ENCODE peak calls at places on chromosomes 11 and 22, in five cellular contexts. T, A, W, D and K are unnamed samples.

GRCh38 chr22:30837531-30837930 is 131.0 kb downstream of the MORC2 start:
- ATAC-seq in T (no peak), A (no peak), W (no peak), D (no peak), K (no peak)

GRCh38 chr22:42695294-42695693 is 25.4 kb downstream of the A4GALT start:
- ATAC-seq in T (no peak), A (no peak), W (no peak), D (no peak), K (no peak)

GRCh38 chr22:36331912-36332622 is 55.7 kb downstream of the MYH9 start:
- ATAC-seq in T (peak; percentile 17), A (peak; percentile 41), W (peak; percentile 35), D (no peak), K (peak; percentile 35)

GRCh38 chr11:84236436-84236835 is 950.3 kb upstream of the CCDC90B start:
- ATAC-seq in T (no peak), A (no peak), W (no peak), D (no peak), K (no peak)

GRCh38 chr22:22345781-22346180 is 101.2 kb downstream of the VPREB1 start:
- ATAC-seq in T (no peak), A (no peak), W (no peak), D (no peak), K (no peak)

GRCh38 chr11:36037031-36037430 is 93.2 kb downstream of the LDLRAD3 start:
- ATAC-seq in T (no peak), A (no peak), W (no peak), D (no peak), K (peak; percentile 17)

GRCh38 chr11:79439430-79439892 is 1.4 kb downstream of the TENM4 start:
- ATAC-seq in T (no peak), A (no peak), W (no peak), D (peak; percentile 4), K (no peak)

GRCh38 chr22:27719535-27720227 is 81.9 kb downstream of the MN1 start:
- ATAC-seq in T (no peak), A (no peak), W (no peak), D (peak; percentile 70), K (no peak)

GRCh38 chr11:65551572-65552398 is 6.4 kb downstream of the LTBP3 start:
- ATAC-seq in T (peak; percentile 48), A (peak; percentile 50), W (peak; percentile 48), D (no peak), K (peak; percentile 83)

GRCh38 chr11:19980957-19981669 is 179.2 kb downstream of the DBX1 start:
- ATAC-seq in T (no peak), A (no peak), W (no peak), D (no peak), K (no peak)

GRCh38 chr22:21032843-21033688 is 705 bp upstream of the SLC7A4 start:
- ATAC-seq in T (no peak), A (no peak), W (no peak), D (no peak), K (no peak)

GRCh38 chr11:47797633-47798032 is 30.5 kb upstream of the FNBP4 start:
- ATAC-seq in T (peak; percentile 97), A (peak; percentile 100), W (no peak), D (peak; percentile 61), K (peak; percentile 31)

GRCh38 chr11:79276900-79277299 is 163.9 kb downstream of the TENM4 start:
- ATAC-seq in T (no peak), A (no peak), W (no peak), D (no peak), K (no peak)

GRCh38 chr11:118224512-118225180 is at the start of gene JAML:
- ATAC-seq in T (peak; percentile 57), A (peak; percentile 85), W (peak; percentile 86), D (no peak), K (peak; percentile 79)

GRCh38 chr11:117300301-117300700 is 9.2 kb downstream of the BACE1-AS start:
- ATAC-seq in T (no peak), A (peak; percentile 14), W (no peak), D (peak; percentile 48), K (peak; percentile 37)

GRCh38 chr11:67111261-67111660 is 7.8 kb upstream of the KDM2A start:
- ATAC-seq in T (no peak), A (no peak), W (no peak), D (no peak), K (no peak)

GRCh38 chr11:27444801-27445215 is 27.8 kb downstream of the LGR4 start:
- ATAC-seq in T (no peak), A (no peak), W (no peak), D (peak; percentile 8), K (no peak)

GRCh38 chr22:38781033-38781432 is 12.9 kb downstream of the DNAL4 start:
- ATAC-seq in T (no peak), A (no peak), W (no peak), D (no peak), K (no peak)

GRCh38 chr22:24157783-24158170 is 23.5 kb upstream of the SUSD2 start:
- ATAC-seq in T (no peak), A (no peak), W (no peak), D (no peak), K (no peak)

GRCh38 chr22:31253949-31254348 is 38.3 kb downstream of the PIK3IP1 start:
- ATAC-seq in T (no peak), A (no peak), W (no peak), D (peak; percentile 93), K (no peak)

GRCh38 chr22:26597026-26597425 is 7.1 kb upstream of the TPST2 start:
- ATAC-seq in T (peak; percentile 85), A (peak; percentile 53), W (no peak), D (no peak), K (no peak)

GRCh38 chr11:67020949-67021348 is 2.0 kb upstream of the SYT12 start:
- ATAC-seq in T (peak; percentile 40), A (peak; percentile 59), W (no peak), D (no peak), K (peak; percentile 43)

GRCh38 chr11:46335858-46336600 is 11.2 kb upstream of the DGKZ start:
- ATAC-seq in T (no peak), A (no peak), W (no peak), D (peak; percentile 12), K (no peak)

GRCh38 chr11:55497068-55497467 is 57.2 kb upstream of the OR4C15 start:
- ATAC-seq in T (no peak), A (no peak), W (no peak), D (no peak), K (no peak)

GRCh38 chr22:29459773-29460172 is 20.2 kb upstream of the NEFH start:
- ATAC-seq in T (no peak), A (no peak), W (no peak), D (no peak), K (no peak)

GRCh38 chr11:129766858-129767604 is 48.6 kb upstream of the TMEM45B start:
- ATAC-seq in T (no peak), A (no peak), W (peak; percentile 63), D (peak; percentile 46), K (peak; percentile 20)

GRCh38 chr11:131465056-131465455 is 94.6 kb downstream of the NTM start:
- ATAC-seq in T (no peak), A (no peak), W (no peak), D (no peak), K (no peak)

GRCh38 chr22:42357634-42358296 is 74.4 kb downstream of the NFAM1 start:
- ATAC-seq in T (no peak), A (no peak), W (no peak), D (peak; percentile 45), K (no peak)

GRCh38 chr11:82932564-82932963 is 31.0 kb downstream of the DDIAS start:
- ATAC-seq in T (no peak), A (no peak), W (no peak), D (no peak), K (no peak)

GRCh38 chr11:131668867-131669780 is 298.7 kb downstream of the NTM start:
- ATAC-seq in T (peak; percentile 35), A (no peak), W (no peak), D (peak; percentile 80), K (no peak)